ENCODE peak calls at places on chromosomes 5 and 9, in six cellular contexts. One of them, this sample, is unnamed.

GRCh38 chr9:96232539-96233241 is 69.3 kb downstream of the HSD17B3 start:
- DNase-seq in lower lobe of right lung: no peak
- DNase-seq in anterior cingulate cortex: peak; percentile 10
- DNase-seq in uterus: peak; percentile 75
- DNase-seq in cardiac fibroblast: peak; percentile 92
- DNase-seq in kidney tubule cell: peak; percentile 54
- DNase-seq in this sample: no peak

GRCh38 chr9:137020771-137021573 is 7.1 kb downstream of the ABCA2 start:
- DNase-seq in lower lobe of right lung: no peak
- DNase-seq in anterior cingulate cortex: no peak
- DNase-seq in uterus: no peak
- DNase-seq in cardiac fibroblast: no peak
- DNase-seq in kidney tubule cell: no peak
- DNase-seq in this sample: no peak

GRCh38 chr9:125255781-125256391 is 5.7 kb upstream of the GAPVD1 start:
- DNase-seq in lower lobe of right lung: no peak
- DNase-seq in anterior cingulate cortex: no peak
- DNase-seq in uterus: no peak
- DNase-seq in cardiac fibroblast: peak; percentile 40
- DNase-seq in kidney tubule cell: no peak
- DNase-seq in this sample: no peak

GRCh38 chr5:62083661-62084060 is 222.3 kb upstream of the KIF2A start:
- DNase-seq in lower lobe of right lung: no peak
- DNase-seq in anterior cingulate cortex: no peak
- DNase-seq in uterus: no peak
- DNase-seq in cardiac fibroblast: no peak
- DNase-seq in kidney tubule cell: peak; percentile 30
- DNase-seq in this sample: no peak

GRCh38 chr9:32128546-32128945 is 255.9 kb upstream of the ACO1 start:
- DNase-seq in lower lobe of right lung: no peak
- DNase-seq in anterior cingulate cortex: no peak
- DNase-seq in uterus: no peak
- DNase-seq in cardiac fibroblast: no peak
- DNase-seq in kidney tubule cell: no peak
- DNase-seq in this sample: no peak

GRCh38 chr9:87714819-87715218 is 11.1 kb upstream of the CTSL start:
- DNase-seq in lower lobe of right lung: no peak
- DNase-seq in anterior cingulate cortex: no peak
- DNase-seq in uterus: peak; percentile 50
- DNase-seq in cardiac fibroblast: peak; percentile 94
- DNase-seq in kidney tubule cell: peak; percentile 15
- DNase-seq in this sample: peak; percentile 26

GRCh38 chr5:116509483-116510244 is 65.0 kb downstream of the SEMA6A start:
- DNase-seq in lower lobe of right lung: no peak
- DNase-seq in anterior cingulate cortex: no peak
- DNase-seq in uterus: no peak
- DNase-seq in cardiac fibroblast: peak; percentile 32
- DNase-seq in kidney tubule cell: no peak
- DNase-seq in this sample: no peak

GRCh38 chr5:96911139-96911538 is 24.7 kb upstream of the LNPEP start:
- DNase-seq in lower lobe of right lung: no peak
- DNase-seq in anterior cingulate cortex: no peak
- DNase-seq in uterus: no peak
- DNase-seq in cardiac fibroblast: no peak
- DNase-seq in kidney tubule cell: no peak
- DNase-seq in this sample: no peak

GRCh38 chr9:97749928-97750327 is 52.8 kb upstream of the XPA start:
- DNase-seq in lower lobe of right lung: no peak
- DNase-seq in anterior cingulate cortex: no peak
- DNase-seq in uterus: no peak
- DNase-seq in cardiac fibroblast: no peak
- DNase-seq in kidney tubule cell: no peak
- DNase-seq in this sample: no peak